ENCODE peak calls at places on chromosomes 5 and 9, in five cellular contexts. One of them, this sample, is unnamed. For H3K36me3 and H3K4me1, the result is how much of the 10 kb centered on the place peaks cover.

GRCh38 chr9:75149841-75150241 is 61.5 kb downstream of the OSTF1 start:
- DNase-seq in spleen: no peak
- DNase-seq in lung: no peak
- DNase-seq in effector memory CD4-positive, alpha-beta T cell: no peak
- DNase-seq in neuronal stem cell: no peak
- DNase-seq in this sample: no peak

GRCh38 chr9:97564291-97565175 is 63.1 kb downstream of the TMOD1 start:
- DNase-seq in lung: no peak
- DNase-seq in neuronal stem cell: no peak
- DNase-seq in spleen: peak
- DNase-seq in effector memory CD4-positive, alpha-beta T cell: no peak
- DNase-seq in this sample: peak

GRCh38 chr5:43572357-43572756 is 15.5 kb upstream of the PAIP1 start:
- DNase-seq in spleen: no peak
- DNase-seq in lung: no peak
- DNase-seq in neuronal stem cell: no peak
- DNase-seq in effector memory CD4-positive, alpha-beta T cell: no peak
- DNase-seq in this sample: peak

GRCh38 chr9:129517006-129517405 is 103.9 kb downstream of the C9orf50 start:
- DNase-seq in spleen: no peak
- DNase-seq in effector memory CD4-positive, alpha-beta T cell: no peak
- DNase-seq in lung: no peak
- DNase-seq in neuronal stem cell: no peak
- DNase-seq in this sample: no peak

GRCh38 chr9:113593682-113594281 is 130.3 kb downstream of the RGS3 start:
- DNase-seq in neuronal stem cell: peak
- DNase-seq in spleen: peak
- DNase-seq in effector memory CD4-positive, alpha-beta T cell: no peak
- DNase-seq in lung: peak
- DNase-seq in this sample: peak

GRCh38 chr9:92044945-92045344 is 70.3 kb downstream of the SPTLC1 start:
- DNase-seq in effector memory CD4-positive, alpha-beta T cell: no peak
- DNase-seq in spleen: no peak
- DNase-seq in lung: no peak
- DNase-seq in neuronal stem cell: no peak
- DNase-seq in this sample: no peak

GRCh38 chr9:385818-386398 is 171.2 kb downstream of the DOCK8 start:
- DNase-seq in effector memory CD4-positive, alpha-beta T cell: no peak
- DNase-seq in neuronal stem cell: peak
- DNase-seq in spleen: no peak
- DNase-seq in lung: peak
- DNase-seq in this sample: peak

GRCh38 chr5:13249854-13250253 is 694.6 kb downstream of the DNAH5 start:
- DNase-seq in lung: no peak
- DNase-seq in spleen: no peak
- DNase-seq in neuronal stem cell: no peak
- DNase-seq in effector memory CD4-positive, alpha-beta T cell: no peak
- DNase-seq in this sample: no peak

GRCh38 chr9:108550111-108550510 is 305.7 kb downstream of the ACTL7B start:
- DNase-seq in effector memory CD4-positive, alpha-beta T cell: no peak
- DNase-seq in lung: no peak
- DNase-seq in spleen: no peak
- DNase-seq in neuronal stem cell: no peak
- DNase-seq in this sample: no peak

GRCh38 chr9:109253637-109254284 is 67.1 kb downstream of the EPB41L4B start:
- DNase-seq in spleen: no peak
- DNase-seq in lung: no peak
- DNase-seq in neuronal stem cell: no peak
- DNase-seq in effector memory CD4-positive, alpha-beta T cell: no peak
- DNase-seq in this sample: no peak

GRCh38 chr5:162637501-162637900 is 569.9 kb downstream of the GABRG2 start:
- DNase-seq in neuronal stem cell: no peak
- DNase-seq in lung: no peak
- DNase-seq in effector memory CD4-positive, alpha-beta T cell: no peak
- DNase-seq in spleen: no peak
- DNase-seq in this sample: no peak

GRCh38 chr9:77598510-77598909 is 49.6 kb downstream of the GNA14 start:
- DNase-seq in spleen: no peak
- DNase-seq in effector memory CD4-positive, alpha-beta T cell: no peak
- DNase-seq in lung: peak
- DNase-seq in neuronal stem cell: no peak
- DNase-seq in this sample: peak

GRCh38 chr5:167152561-167152960 is 1138.9 kb upstream of the WWC1 start:
- DNase-seq in effector memory CD4-positive, alpha-beta T cell: no peak
- DNase-seq in spleen: no peak
- DNase-seq in lung: no peak
- DNase-seq in neuronal stem cell: no peak
- DNase-seq in this sample: no peak

GRCh38 chr9:32589083-32589713 is 16.2 kb upstream of the NDUFB6 start:
- DNase-seq in effector memory CD4-positive, alpha-beta T cell: no peak
- DNase-seq in neuronal stem cell: no peak
- DNase-seq in lung: no peak
- DNase-seq in spleen: no peak
- DNase-seq in this sample: peak

GRCh38 chr5:133702773-133703770 is 90.7 kb upstream of the FSTL4 start:
- DNase-seq in lung: no peak
- DNase-seq in neuronal stem cell: no peak
- DNase-seq in effector memory CD4-positive, alpha-beta T cell: no peak
- DNase-seq in spleen: peak
- DNase-seq in this sample: no peak

GRCh38 chr5:133703935-133704334 is 91.6 kb upstream of the FSTL4 start:
- DNase-seq in lung: no peak
- DNase-seq in effector memory CD4-positive, alpha-beta T cell: no peak
- DNase-seq in spleen: no peak
- DNase-seq in neuronal stem cell: no peak
- DNase-seq in this sample: no peak

GRCh38 chr5:133705331-133705730 is 93.0 kb upstream of the FSTL4 start:
- DNase-seq in effector memory CD4-positive, alpha-beta T cell: no peak
- DNase-seq in neuronal stem cell: no peak
- DNase-seq in spleen: peak
- DNase-seq in lung: no peak
- DNase-seq in this sample: no peak

GRCh38 chr5:133706732-133707430 is 94.5 kb upstream of the FSTL4 start:
- DNase-seq in lung: no peak
- DNase-seq in neuronal stem cell: no peak
- DNase-seq in effector memory CD4-positive, alpha-beta T cell: no peak
- DNase-seq in spleen: peak
- DNase-seq in this sample: no peak

DNA sequence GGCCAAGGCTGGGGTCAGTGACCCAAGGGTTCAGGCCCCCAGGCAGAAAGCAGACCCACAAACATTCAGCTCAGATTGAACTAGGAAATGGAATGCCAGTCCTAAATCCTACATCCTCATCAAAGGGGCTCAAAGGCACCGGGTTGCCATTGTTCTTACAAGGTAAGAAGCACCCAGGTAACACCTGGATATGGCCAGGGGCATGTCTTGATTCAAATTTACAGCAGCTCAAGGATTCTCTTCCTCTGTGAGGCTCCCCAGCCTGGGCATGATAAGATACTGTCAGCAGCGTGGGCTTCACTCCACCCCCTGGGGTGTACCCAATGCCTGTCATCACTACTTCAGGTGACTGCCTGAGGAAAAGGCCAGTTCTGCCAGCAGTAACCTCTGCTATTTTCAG is 92.1 kb upstream of the FSTL4 start:
- DNase-seq in effector memory CD4-positive, alpha-beta T cell: no peak
- DNase-seq in spleen: peak
- DNase-seq in neuronal stem cell: no peak
- DNase-seq in lung: no peak
- DNase-seq in this sample: no peak
- H3K36me3 ChIP-seq in effector memory CD4-positive, alpha-beta T cell: under half
- H3K36me3 ChIP-seq in spleen: under half
- H3K36me3 ChIP-seq in neuronal stem cell: under half
- H3K36me3 ChIP-seq in lung: under half
- H3K36me3 ChIP-seq in this sample: under half

DNA sequence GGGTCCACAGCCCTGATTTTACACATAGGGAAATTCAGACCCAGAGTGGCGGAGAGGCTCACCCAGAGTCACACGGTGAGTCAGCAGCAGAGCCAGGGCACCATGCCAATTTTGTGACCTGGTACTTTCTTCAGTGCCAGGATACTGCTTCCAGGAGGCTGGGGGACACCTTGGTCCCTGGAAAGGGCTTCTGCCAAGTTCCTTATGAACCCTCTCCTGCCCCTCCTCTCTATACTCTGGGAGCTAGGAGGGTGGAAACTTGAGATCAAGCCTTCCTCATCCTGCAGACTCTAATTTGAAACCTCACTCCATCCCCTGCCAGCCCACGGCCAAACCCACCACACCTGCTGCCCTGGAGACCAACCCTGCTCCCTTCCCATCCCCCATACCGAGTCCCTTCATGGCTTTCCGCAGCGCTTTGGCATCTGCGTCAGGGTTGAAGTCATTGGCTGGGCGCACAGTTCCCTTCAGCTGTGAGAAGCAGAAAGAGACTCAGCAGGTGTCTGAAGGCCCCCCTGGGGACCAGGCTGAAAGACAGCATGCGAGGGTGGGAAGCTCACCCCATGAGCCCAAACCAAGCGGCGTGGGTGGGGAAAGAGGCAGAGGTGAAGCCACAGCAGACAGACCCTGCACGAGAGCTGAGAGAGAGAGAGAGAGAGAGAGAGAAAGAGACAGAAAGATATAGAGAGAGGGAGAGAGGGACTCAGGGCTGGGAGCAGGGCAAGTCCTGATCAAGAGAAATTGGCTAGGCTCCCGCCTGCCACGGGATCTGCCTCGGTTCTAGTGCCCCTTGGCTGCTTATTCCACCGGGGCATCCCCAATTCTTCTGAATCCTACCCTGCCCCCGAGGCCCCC is 33.5 kb downstream of the ANXA6 start:
- DNase-seq in effector memory CD4-positive, alpha-beta T cell: no peak
- DNase-seq in lung: peak
- DNase-seq in neuronal stem cell: no peak
- DNase-seq in spleen: peak
- DNase-seq in this sample: no peak
- H3K4me1 ChIP-seq in effector memory CD4-positive, alpha-beta T cell: under half
- H3K4me1 ChIP-seq in lung: under half
- H3K4me1 ChIP-seq in neuronal stem cell: under half
- H3K4me1 ChIP-seq in spleen: under half
- H3K4me1 ChIP-seq in this sample: under half

GRCh38 chr9:136212345-136212950 is 7.5 kb upstream of the LHX3 start:
- DNase-seq in effector memory CD4-positive, alpha-beta T cell: no peak
- DNase-seq in lung: no peak
- DNase-seq in neuronal stem cell: no peak
- DNase-seq in spleen: no peak
- DNase-seq in this sample: no peak
- H3K36me3 ChIP-seq in effector memory CD4-positive, alpha-beta T cell: half or more
- H3K36me3 ChIP-seq in lung: under half
- H3K36me3 ChIP-seq in neuronal stem cell: under half
- H3K36me3 ChIP-seq in spleen: half or more
- H3K36me3 ChIP-seq in this sample: under half

DNA sequence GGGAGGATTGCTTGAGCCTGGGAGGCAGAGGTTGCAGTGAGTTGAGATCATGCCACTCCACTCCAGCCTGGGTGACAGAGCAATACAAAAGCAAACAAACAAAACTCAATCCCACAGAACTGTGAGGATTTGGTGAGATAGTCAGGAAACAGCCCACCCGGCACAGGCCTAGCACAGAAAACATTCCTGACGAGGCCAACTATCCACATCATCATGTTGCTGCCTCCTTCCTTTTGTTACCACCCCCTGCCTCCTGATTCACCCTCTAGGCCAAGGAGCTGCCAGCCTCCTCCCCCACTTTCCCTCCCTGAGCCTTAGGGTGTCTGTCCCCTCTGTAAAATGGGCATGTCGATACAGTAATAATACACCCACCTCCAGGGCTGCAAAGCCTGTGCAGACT is 39.0 kb downstream of the STK10 start:
- DNase-seq in effector memory CD4-positive, alpha-beta T cell: no peak
- DNase-seq in spleen: peak
- DNase-seq in neuronal stem cell: no peak
- DNase-seq in lung: no peak
- DNase-seq in this sample: no peak
- H3K4me1 ChIP-seq in effector memory CD4-positive, alpha-beta T cell: under half
- H3K4me1 ChIP-seq in spleen: under half
- H3K4me1 ChIP-seq in neuronal stem cell: under half
- H3K4me1 ChIP-seq in lung: under half
- H3K4me1 ChIP-seq in this sample: under half

DNA sequence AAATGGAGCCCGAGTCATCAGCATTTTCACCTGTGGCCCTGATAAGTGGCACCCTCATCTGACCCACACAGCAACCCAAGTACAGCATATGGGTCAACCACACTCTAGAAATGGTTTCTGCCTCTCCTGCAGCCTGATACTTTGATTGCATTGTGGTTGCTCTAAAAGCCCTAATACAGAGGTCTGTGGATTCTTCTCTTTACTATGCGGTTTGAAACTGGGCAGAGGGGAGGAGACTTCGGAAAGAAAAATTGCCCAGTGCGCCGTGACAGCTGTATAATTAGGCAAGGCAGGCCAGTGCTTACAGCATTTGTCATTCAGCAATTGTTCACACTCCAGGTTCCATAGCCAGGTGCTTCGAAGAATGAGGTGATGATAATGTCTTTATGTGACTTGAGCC is 361.0 kb downstream of the NFIB start:
- DNase-seq in spleen: no peak
- DNase-seq in effector memory CD4-positive, alpha-beta T cell: no peak
- DNase-seq in lung: no peak
- DNase-seq in neuronal stem cell: no peak
- DNase-seq in this sample: no peak
- H3K36me3 ChIP-seq in spleen: under half
- H3K36me3 ChIP-seq in effector memory CD4-positive, alpha-beta T cell: under half
- H3K36me3 ChIP-seq in lung: under half
- H3K36me3 ChIP-seq in neuronal stem cell: under half
- H3K36me3 ChIP-seq in this sample: under half

This sample was measured in cardiac muscle cell.